ENCODE peak calls at places on chromosomes 12 and 14, in seven cellular contexts. C is mammary epithelial cell, B is hepatocyte, Q is PC-9, L is GM12878, Y is fibroblast of lung, S is neural progenitor cell. D is an unnamed sample.

GRCh38 chr14:45658226-45658916 is 405.4 kb upstream of the MIS18BP1 start:
- DNase-seq in Q (no peak), C (no peak), L (no peak), B (no peak), S (no peak), Y (no peak), D (no peak)

GRCh38 chr14:75826599-75826998 is 155.2 kb downstream of the TGFB3 start:
- DNase-seq in B (no peak), Y (peak), C (peak), Q (peak), L (no peak), S (no peak), D (no peak)

GRCh38 chr12:8088574-8088973 is 6.5 kb downstream of the NECAP1 start:
- DNase-seq in S (no peak), Q (no peak), B (no peak), C (no peak), Y (no peak), L (no peak), D (no peak)

GRCh38 chr14:52862652-52863338 is 71.4 kb upstream of the GNPNAT1 start:
- DNase-seq in B (peak), C (peak), S (no peak), Y (peak), Q (no peak), L (no peak), D (peak)

GRCh38 chr14:23877538-23878180 is 75.9 kb upstream of the DHRS4 start:
- DNase-seq in C (no peak), S (no peak), Y (no peak), B (no peak), Q (no peak), L (peak), D (no peak)

GRCh38 chr14:90549794-90550591 is 153.2 kb downstream of the CALM1 start:
- DNase-seq in S (no peak), Y (no peak), Q (no peak), L (no peak), C (no peak), B (no peak), D (no peak)

GRCh38 chr14:61695695-61696527 is 598 bp downstream of the HIF1A start:
- DNase-seq in B (peak), S (peak), Y (peak), L (no peak), C (peak), Q (no peak), D (peak)

GRCh38 chr12:90569685-90570084 is 385.3 kb downstream of the CCER1 start:
- DNase-seq in L (no peak), C (no peak), S (no peak), Q (no peak), B (no peak), Y (no peak), D (no peak)

GRCh38 chr12:43271659-43272058 is 280.3 kb downstream of the ADAMTS20 start:
- DNase-seq in Q (no peak), L (no peak), C (no peak), B (no peak), S (no peak), Y (no peak), D (no peak)

GRCh38 chr12:16349132-16349463 is 1.7 kb downstream of the MGST1 start:
- DNase-seq in Y (peak), S (peak), L (no peak), B (peak), Q (peak), C (peak), D (peak)

GRCh38 chr14:97546491-97546890 is 749.3 kb downstream of the VRK1 start:
- DNase-seq in C (no peak), B (no peak), S (no peak), L (no peak), Y (no peak), Q (no peak), D (no peak)

GRCh38 chr14:28763914-28764848 is 2.4 kb upstream of the FOXG1 start:
- DNase-seq in S (peak), B (no peak), C (no peak), L (no peak), Y (no peak), Q (no peak), D (no peak)

GRCh38 chr14:104333903-104334811 is 195.8 kb downstream of the KIF26A start:
- DNase-seq in L (no peak), S (no peak), B (no peak), Y (no peak), C (no peak), Q (no peak), D (no peak)

GRCh38 chr12:120468271-120468845 is 1.2 kb downstream of the SRSF9 start:
- DNase-seq in Q (peak), Y (peak), B (peak), C (peak), S (peak), L (no peak), D (peak)

GRCh38 chr14:76867536-76868452 is 41.6 kb downstream of the LRRC74A start:
- DNase-seq in Q (no peak), B (no peak), S (no peak), L (no peak), C (no peak), Y (no peak), D (no peak)

GRCh38 chr12:128815779-128816642 is 7.7 kb downstream of the SLC15A4 start:
- DNase-seq in C (no peak), S (no peak), B (no peak), Q (no peak), L (no peak), Y (no peak), D (peak)

GRCh38 chr12:50597200-50598195 is 92.7 kb downstream of the DIP2B start:
- DNase-seq in Q (no peak), B (no peak), C (peak), L (peak), Y (peak), S (no peak), D (peak)

GRCh38 chr12:80442426-80443222 is 1.4 kb upstream of the PTPRQ start:
- DNase-seq in Q (no peak), C (peak), B (peak), S (no peak), L (no peak), Y (peak), D (peak)

GRCh38 chr14:99679996-99680395 is 4.1 kb upstream of the CYP46A1 start:
- DNase-seq in B (no peak), S (no peak), C (no peak), Y (no peak), L (no peak), Q (no peak), D (no peak)

GRCh38 chr12:34390171-34390841 is 368.0 kb downstream of the ALG10 start:
- DNase-seq in Y (no peak), Q (no peak), B (no peak), C (no peak), S (no peak), L (no peak), D (no peak)

GRCh38 chr12:49296836-49297694 is 2.1 kb downstream of the PRPH start:
- DNase-seq in B (peak), Y (no peak), L (no peak), S (peak), C (peak), Q (peak), D (no peak)

GRCh38 chr12:76636141-76636692 is 76.6 kb upstream of the OSBPL8 start:
- DNase-seq in Q (peak), C (peak), B (no peak), S (no peak), L (no peak), Y (no peak), D (peak)

GRCh38 chr12:92462049-92462448 is 240.7 kb upstream of the PLEKHG7 start:
- DNase-seq in C (no peak), B (no peak), Y (no peak), S (no peak), Q (peak), L (peak), D (peak)

GRCh38 chr12:89884365-89884915 is 175.8 kb upstream of the ATP2B1 start:
- DNase-seq in C (no peak), L (no peak), B (no peak), Y (no peak), S (peak), Q (no peak), D (no peak)

GRCh38 chr12:104115587-104115975 is 22.4 kb downstream of the NFYB start:
- DNase-seq in B (no peak), C (no peak), Y (no peak), L (no peak), S (no peak), Q (no peak), D (no peak)

GRCh38 chr14:45810152-45810872 is 557.3 kb upstream of the MIS18BP1 start:
- DNase-seq in Q (no peak), S (peak), Y (no peak), B (peak), C (no peak), L (peak), D (no peak)

GRCh38 chr12:19209636-19210035 is 80.1 kb downstream of the PLEKHA5 start:
- DNase-seq in Q (no peak), Y (no peak), B (no peak), C (no peak), S (no peak), L (no peak), D (no peak)

GRCh38 chr12:52155048-52155868 is 36.6 kb downstream of the KRT80 start:
- DNase-seq in Y (peak), Q (no peak), S (no peak), L (no peak), C (peak), B (peak), D (no peak)

GRCh38 chr14:91058017-91058675 is 2.3 kb downstream of the RPS6KA5 start:
- DNase-seq in C (no peak), B (no peak), Q (peak), L (no peak), Y (no peak), S (no peak), D (peak)

GRCh38 chr14:91067186-91067585 is 6.7 kb upstream of the RPS6KA5 start:
- DNase-seq in Y (no peak), Q (no peak), C (no peak), B (no peak), L (no peak), S (no peak), D (no peak)

GRCh38 chr14:65079788-65080187 is 22.5 kb downstream of the MAX start:
- DNase-seq in L (no peak), Q (no peak), S (no peak), Y (no peak), C (no peak), B (no peak), D (no peak)

GRCh38 chr14:75981426-75981825 is 369 bp downstream of the TGFB3 start:
- DNase-seq in C (no peak), Q (no peak), Y (no peak), B (peak), L (peak), S (peak), D (no peak)

GRCh38 chr14:68685419-68686211 is 107.3 kb downstream of the ZFP36L1 start:
- DNase-seq in C (peak), Q (peak), S (no peak), B (peak), L (peak), Y (peak), D (peak)

GRCh38 chr12:63362166-63362565 is 211.2 kb upstream of the AVPR1A start:
- DNase-seq in Q (no peak), S (no peak), C (no peak), B (no peak), L (no peak), Y (no peak), D (no peak)

GRCh38 chr12:32126720-32127119 is 20.1 kb downstream of the BICD1 start:
- DNase-seq in B (no peak), C (peak), L (no peak), S (no peak), Q (peak), Y (no peak), D (peak)

GRCh38 chr14:102086346-102086971 is 385 bp downstream of the HSP90AA1 start:
- DNase-seq in L (no peak), S (no peak), B (peak), C (peak), Q (no peak), Y (peak), D (peak)

GRCh38 chr12:53048033-53048779 is 1.7 kb upstream of the TNS2 start:
- DNase-seq in Q (no peak), C (no peak), S (peak), L (no peak), Y (no peak), B (peak), D (no peak)

GRCh38 chr14:54715244-54715643 is 148.3 kb downstream of the SAMD4A start:
- DNase-seq in L (no peak), B (no peak), Y (peak), C (peak), Q (no peak), S (no peak), D (no peak)

GRCh38 chr14:87687338-87687876 is 305.6 kb downstream of the GALC start:
- DNase-seq in L (no peak), B (no peak), Y (no peak), Q (no peak), C (no peak), S (no peak), D (peak)

GRCh38 chr14:36518031-36518585 is 1.9 kb downstream of the NKX2-1 start:
- DNase-seq in L (no peak), Y (no peak), Q (no peak), C (no peak), B (no peak), S (peak), D (no peak)
- TF ChIP-seq EZH2 in L (no peak), Y (no peak), Q (no peak), C (no peak), B (no peak), S (no peak), D (no peak)

DNA sequence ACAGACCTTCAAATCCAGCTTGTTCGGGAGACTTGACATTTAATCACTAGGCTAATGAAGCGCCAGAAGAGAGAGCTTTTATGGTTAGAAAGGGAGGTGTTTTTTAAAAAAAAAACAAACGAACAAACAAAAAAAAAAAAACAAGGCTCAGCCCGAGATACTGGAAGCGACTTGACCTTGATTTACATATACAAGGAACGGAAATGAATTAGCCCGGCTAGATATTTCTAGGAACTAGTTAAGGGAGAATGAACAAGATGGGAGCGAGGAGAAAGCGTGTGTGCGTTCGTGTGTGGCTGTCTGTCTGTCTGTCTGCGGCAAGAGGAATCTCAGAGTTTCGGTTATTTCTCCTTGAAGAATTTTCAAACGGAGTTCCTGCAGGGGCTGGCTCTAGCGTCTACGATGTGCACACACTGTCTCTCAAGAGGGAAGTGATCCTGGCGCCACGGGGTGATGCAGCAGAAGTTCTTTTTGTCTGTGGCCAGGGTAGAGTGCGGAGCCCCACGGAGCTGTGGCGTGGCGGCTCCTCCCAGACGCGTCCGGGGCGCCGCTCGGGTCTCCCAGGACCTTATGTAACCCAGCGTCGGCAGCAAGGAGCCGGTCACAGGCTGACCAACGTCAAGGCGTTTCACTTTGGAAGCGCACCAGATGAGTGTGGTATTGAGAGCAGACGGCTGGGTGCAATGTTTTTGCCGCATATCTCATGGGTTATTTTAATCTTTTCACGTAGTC is 18.8 kb downstream of the SOCS2 start:
- DNase-seq in L (no peak), S (peak), B (peak), C (peak), Y (peak), Q (peak), D (peak)
- H3K4me2 ChIP-seq in L (peak), S (peak), B (peak), C (peak), Y (peak), Q (peak), D (peak)

GRCh38 chr14:72540836-72541235 is 353.1 kb downstream of the DPF3 start:
- DNase-seq in B (no peak), Y (no peak), S (no peak), L (no peak), C (no peak), Q (no peak), D (no peak)
- TF ChIP-seq EZH2 in B (no peak), Y (no peak), S (no peak), L (no peak), C (no peak), Q (no peak), D (no peak)

DNA sequence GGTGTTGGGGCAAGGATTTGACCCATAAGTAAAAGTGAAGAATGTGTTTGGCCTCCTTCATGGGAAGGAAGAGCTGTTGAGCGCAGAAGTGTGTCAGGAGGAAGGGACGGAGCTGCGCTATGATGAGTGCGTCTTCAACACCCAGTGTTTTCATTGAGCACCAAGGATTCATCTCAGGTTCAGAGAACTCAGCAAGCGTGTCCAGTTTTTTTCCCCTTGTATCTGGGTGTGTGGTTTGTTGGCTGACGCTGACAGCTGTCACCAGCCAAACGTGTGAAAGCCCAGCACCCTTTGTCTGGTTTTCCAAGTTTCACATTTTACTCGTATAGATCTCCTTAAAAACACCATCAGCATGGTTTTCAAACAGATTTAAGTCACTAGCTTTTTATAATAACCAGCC is 12.3 kb downstream of the EP400 start:
- DNase-seq in L (no peak), S (no peak), B (no peak), Q (no peak), Y (no peak), C (no peak), D (no peak)
- H3K4me2 ChIP-seq in L (no peak), S (no peak), B (no peak), Q (no peak), Y (no peak), C (no peak), D (no peak)

D was measured in astrocyte.